ENCODE peak calls at places on chromosomes 2 and 18, in seven cellular contexts. Z is GM12878, W is SK-N-SH, S is GM12891, X is K562, V is H1, R is HepG2. L is an unnamed sample.

GRCh38 chr2:121519153-121519552 is 11.5 kb upstream of the RNU4ATAC start:
- DNase-seq in Z (no peak), W (no peak), S (no peak), X (no peak), V (no peak), R (no peak), L (no peak)

GRCh38 chr2:239295377-239296019 is 105.3 kb downstream of the HDAC4 start:
- DNase-seq in Z (no peak), W (no peak), S (no peak), X (no peak), V (no peak), R (no peak), L (no peak)

GRCh38 chr2:58731488-58731869 is 490.4 kb upstream of the FANCL start:
- DNase-seq in Z (no peak), W (no peak), S (no peak), X (peak; percentile 18), V (no peak), R (no peak), L (no peak)

GRCh38 chr2:98759827-98760625 is 29.1 kb upstream of the MGAT4A start:
- DNase-seq in Z (no peak), W (no peak), S (no peak), X (no peak), V (no peak), R (no peak), L (no peak)

GRCh38 chr2:121502246-121502645 is 28.4 kb upstream of the RNU4ATAC start:
- DNase-seq in Z (no peak), W (no peak), S (no peak), X (no peak), V (no peak), R (no peak), L (no peak)

GRCh38 chr2:75698928-75699327 is 11.8 kb downstream of the GCFC2 start:
- DNase-seq in Z (no peak), W (no peak), S (no peak), X (no peak), V (no peak), R (peak; percentile 10), L (no peak)

GRCh38 chr18:80109676-80110078 is 615 bp downstream of the ADNP2 start:
- DNase-seq in Z (no peak), W (peak; percentile 87), S (peak; percentile 43), X (no peak), V (no peak), R (no peak), L (peak; percentile 40)

GRCh38 chr2:46899053-46899452 is 16.6 kb downstream of the MCFD2 start:
- DNase-seq in Z (no peak), W (no peak), S (no peak), X (no peak), V (no peak), R (no peak), L (no peak)

GRCh38 chr18:3294435-3295080 is 32.6 kb downstream of the MYL12B start:
- DNase-seq in Z (no peak), W (no peak), S (no peak), X (peak; percentile 16), V (no peak), R (no peak), L (no peak)

GRCh38 chr2:190431907-190432306 is 23.8 kb downstream of the MFSD6 start:
- DNase-seq in Z (no peak), W (no peak), S (no peak), X (no peak), V (no peak), R (no peak), L (no peak)

GRCh38 chr2:205800257-205800656 is 118.0 kb downstream of the NRP2 start:
- DNase-seq in Z (no peak), W (no peak), S (no peak), X (no peak), V (no peak), R (no peak), L (no peak)

GRCh38 chr18:31977270-31977872 is 34.4 kb upstream of the TRAPPC8 start:
- DNase-seq in Z (no peak), W (peak; percentile 57), S (no peak), X (peak; percentile 62), V (peak; percentile 21), R (peak; percentile 68), L (no peak)

GRCh38 chr2:55056024-55056521 is 5.8 kb upstream of the RTN4 start:
- DNase-seq in Z (no peak), W (no peak), S (no peak), X (peak; percentile 49), V (no peak), R (no peak), L (no peak)

GRCh38 chr18:49721981-49722380 is 91.4 kb downstream of the ACAA2 start:
- DNase-seq in Z (no peak), W (no peak), S (no peak), X (no peak), V (no peak), R (no peak), L (no peak)

GRCh38 chr2:241499146-241499965 is 9.0 kb downstream of the STK25 start:
- DNase-seq in Z (no peak), W (no peak), S (no peak), X (no peak), V (no peak), R (no peak), L (no peak)

GRCh38 chr2:37350034-37350433 is 5.6 kb downstream of the QPCT start:
- DNase-seq in Z (peak; percentile 44), W (no peak), S (no peak), X (no peak), V (no peak), R (peak; percentile 67), L (no peak)

GRCh38 chr2:167279810-167280209 is 391.5 kb downstream of the XIRP2 start:
- DNase-seq in Z (no peak), W (no peak), S (no peak), X (no peak), V (no peak), R (no peak), L (no peak)

DNA sequence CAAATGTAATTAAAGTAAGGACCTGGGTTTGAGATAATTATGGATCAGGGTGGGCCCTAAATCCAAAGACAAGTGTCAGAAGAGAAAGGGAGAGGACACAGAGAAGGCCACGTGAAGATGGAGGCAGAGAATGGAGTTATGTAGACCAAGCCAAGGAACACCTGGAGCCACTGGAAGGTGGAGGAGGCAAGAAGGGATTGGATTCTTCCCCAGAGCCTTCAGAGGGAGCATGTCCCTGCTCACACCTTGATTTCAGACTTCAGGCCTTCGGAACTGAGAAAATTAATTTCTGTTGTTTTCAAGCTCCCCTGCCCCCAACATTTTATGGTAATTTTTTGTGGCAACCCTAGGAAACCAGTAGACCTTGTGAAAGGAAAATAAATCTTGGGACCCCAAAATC is 19.6 kb downstream of the CAPN14 start:
- DNase-seq in Z (no peak), W (no peak), S (no peak), X (no peak), V (no peak), R (no peak), L (no peak)
- TF ChIP-seq TAF1 in Z (no peak), W (no peak), S (no peak), X (no peak), V (no peak), R (no peak), L (no peak)

GRCh38 chr2:66577331-66578041 is 142.6 kb downstream of the MEIS1 start:
- DNase-seq in Z (no peak), W (no peak), S (no peak), X (no peak), V (no peak), R (no peak), L (no peak)

GRCh38 chr2:66574701-66575624 is 140.0 kb downstream of the MEIS1 start:
- DNase-seq in Z (no peak), W (peak; percentile 91), S (no peak), X (peak; percentile 50), V (no peak), R (peak; percentile 57), L (no peak)

GRCh38 chr2:66573866-66574265 is 138.9 kb downstream of the MEIS1 start:
- DNase-seq in Z (no peak), W (no peak), S (no peak), X (no peak), V (no peak), R (no peak), L (no peak)

GRCh38 chr2:66576381-66577330 is 141.7 kb downstream of the MEIS1 start:
- DNase-seq in Z (no peak), W (no peak), S (no peak), X (no peak), V (no peak), R (peak; percentile 44), L (no peak)

GRCh38 chr2:66575625-66576371 is 140.9 kb downstream of the MEIS1 start:
- DNase-seq in Z (no peak), W (peak; percentile 69), S (no peak), X (peak; percentile 49), V (no peak), R (no peak), L (no peak)
- TF ChIP-seq POLR2AphosphoS5 in Z (no peak), W (no peak), S (no peak), X (no peak), V (no peak), R (no peak), L (no peak)

GRCh38 chr2:153004627-153005026 is 286.2 kb downstream of the ARL6IP6 start:
- DNase-seq in Z (no peak), W (no peak), S (no peak), X (no peak), V (no peak), R (no peak), L (no peak)
- TF ChIP-seq TAF1 in Z (no peak), W (no peak), S (no peak), X (no peak), V (no peak), R (no peak), L (no peak)

GRCh38 chr2:42965196-42965595 is 172.8 kb upstream of the HAAO start:
- DNase-seq in Z (no peak), W (no peak), S (no peak), X (no peak), V (no peak), R (no peak), L (no peak)

GRCh38 chr2:42963452-42964068 is 171.2 kb upstream of the HAAO start:
- DNase-seq in Z (no peak), W (no peak), S (no peak), X (no peak), V (no peak), R (no peak), L (no peak)

GRCh38 chr2:42965910-42966309 is 173.5 kb upstream of the HAAO start:
- DNase-seq in Z (no peak), W (no peak), S (no peak), X (no peak), V (no peak), R (no peak), L (no peak)

GRCh38 chr2:42962521-42962953 is 170.2 kb upstream of the HAAO start:
- DNase-seq in Z (no peak), W (no peak), S (no peak), X (no peak), V (no peak), R (no peak), L (no peak)

DNA sequence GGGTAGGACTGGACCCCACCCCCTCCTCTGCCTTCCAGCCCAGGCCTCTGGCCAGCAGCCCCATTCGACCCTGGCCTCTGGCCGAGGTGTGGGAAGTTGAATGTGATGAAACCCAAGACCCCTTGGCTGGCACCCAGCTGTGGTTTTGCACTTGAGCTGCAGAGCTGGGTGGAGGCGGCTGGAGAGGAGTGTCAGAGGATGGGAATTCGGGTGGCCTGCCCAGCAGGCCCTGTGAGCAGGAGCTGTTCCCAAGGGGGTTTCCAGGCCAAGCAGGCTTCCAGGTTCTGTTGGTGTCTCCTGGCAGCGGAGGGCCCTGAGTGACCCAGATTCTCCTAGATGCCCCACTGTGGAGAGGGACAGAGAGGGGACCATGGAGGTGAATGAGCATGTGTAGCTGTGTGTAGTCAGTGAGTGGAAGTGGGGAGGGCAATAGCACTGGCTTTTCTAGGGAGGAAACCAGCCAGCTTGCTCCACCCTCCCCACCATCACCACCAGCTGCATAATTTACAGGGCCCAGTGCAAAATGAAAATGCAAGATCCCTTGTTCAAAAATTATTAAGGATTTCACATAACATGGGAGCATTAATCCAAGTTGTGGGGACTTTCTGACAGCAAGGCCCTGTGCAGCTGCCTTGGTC is 172.2 kb upstream of the HAAO start:
- DNase-seq in Z (no peak), W (no peak), S (no peak), X (no peak), V (no peak), R (no peak), L (no peak)
- TF ChIP-seq POLR2AphosphoS5 in Z (no peak), W (peak; percentile 64), S (no peak), X (no peak), V (no peak), R (no peak), L (no peak)

L was measured in GM12892.